ENCODE peak calls at places on chromosomes 4 and X, in eight cellular contexts. J is tibial nerve, N is AG10803, C is lower leg skin, V is epithelial cell of esophagus, F is WTC11, Z is PC-3, M is upper lobe of right lung. R is an unnamed sample.
A peak's percentile ranks its signal among the peaks of the same experiment; 100 is the strongest.

GRCh38 chrX:126064901-126065541 is 101.1 kb downstream of the DCAF12L2 start:
- DNase-seq in J (no peak), C (peak; percentile 76), Z (no peak), F (no peak), V (no peak), M (peak; percentile 26), N (no peak), R (no peak)

GRCh38 chrX:148371251-148371650 is 129.2 kb upstream of the AFF2 start:
- DNase-seq in C (no peak), M (no peak), F (no peak), N (no peak), Z (no peak), V (no peak), J (no peak), R (no peak)

GRCh38 chr4:84379881-84380618 is 119.0 kb downstream of the NKX6-1 start:
- DNase-seq in C (no peak), F (no peak), Z (peak; percentile 81), J (no peak), V (peak; percentile 78), N (peak; percentile 78), M (no peak), R (no peak)

GRCh38 chr4:32140636-32141035 is 1420.5 kb downstream of the PCDH7 start:
- DNase-seq in N (peak; percentile 52), J (no peak), V (peak; percentile 98), C (no peak), Z (peak; percentile 85), M (no peak), F (no peak), R (no peak)

GRCh38 chr4:15149842-15150592 is 147.7 kb downstream of the CPEB2 start:
- DNase-seq in M (peak; percentile 82), J (peak; percentile 51), V (peak; percentile 71), Z (peak; percentile 72), N (peak; percentile 77), C (peak; percentile 91), F (peak; percentile 61), R (no peak)

GRCh38 chrX:48683411-48683982 is at the start of gene WAS:
- DNase-seq in N (no peak), F (no peak), J (no peak), M (peak; percentile 64), Z (no peak), V (no peak), C (no peak), R (no peak)

GRCh38 chrX:23799469-23800065 is 16.6 kb downstream of the SAT1 start:
- DNase-seq in Z (no peak), C (no peak), J (no peak), N (peak; percentile 24), F (no peak), M (no peak), V (no peak), R (no peak)

GRCh38 chrX:145825896-145826295 is 8.3 kb downstream of the SLITRK2 start:
- DNase-seq in M (no peak), N (no peak), J (no peak), C (no peak), F (no peak), V (peak; percentile 10), Z (peak; percentile 31), R (no peak)

GRCh38 chrX:80184854-80185253 is 170.3 kb downstream of the TBX22 start:
- DNase-seq in J (no peak), F (no peak), M (no peak), V (no peak), C (no peak), Z (no peak), N (no peak), R (no peak)

GRCh38 chr4:182576609-182577289 is 333.5 kb downstream of the TENM3 start:
- DNase-seq in M (no peak), V (no peak), Z (no peak), N (no peak), C (no peak), J (no peak), F (no peak), R (no peak)

GRCh38 chrX:56429581-56429980 is 133.8 kb upstream of the UBQLN2 start:
- DNase-seq in C (no peak), V (no peak), J (no peak), M (no peak), F (peak; percentile 20), Z (no peak), N (no peak), R (no peak)

GRCh38 chr4:144584428-144584827 is 61.5 kb upstream of the HHIP start:
- DNase-seq in Z (no peak), F (no peak), C (no peak), J (no peak), V (no peak), M (no peak), N (no peak), R (no peak)
- TF ChIP-seq CTCF in Z (no peak), F (no peak), C (no peak), J (no peak), V (no peak), M (no peak), N (no peak), R (no peak)

DNA sequence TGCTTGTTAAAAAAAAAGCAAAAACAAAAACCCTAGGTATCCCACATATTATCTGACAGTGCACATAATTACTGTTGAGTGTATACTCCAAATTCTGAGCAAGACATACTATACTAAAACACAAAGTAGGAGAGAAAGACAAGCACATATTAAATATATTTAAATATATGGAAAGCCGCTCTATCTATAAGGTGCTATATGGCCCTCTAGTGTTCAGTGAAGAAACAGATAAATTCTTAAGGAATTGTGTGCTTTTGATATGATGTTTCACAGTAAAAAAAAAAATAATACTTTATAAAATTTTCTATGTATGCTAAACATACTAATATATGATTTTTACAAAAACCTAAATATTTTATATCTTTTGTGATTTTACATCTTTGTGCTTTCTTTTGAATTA is 137.8 kb downstream of the FBXW7 start:
- DNase-seq in Z (peak; percentile 48), C (no peak), J (no peak), V (peak; percentile 31), M (no peak), N (no peak), F (no peak), R (no peak)
- TF ChIP-seq CTCF in Z (peak; percentile 50), C (no peak), J (peak; percentile 11), V (peak; percentile 32), M (peak; percentile 28), N (peak; percentile 48), F (no peak), R (peak; percentile 64)

DNA sequence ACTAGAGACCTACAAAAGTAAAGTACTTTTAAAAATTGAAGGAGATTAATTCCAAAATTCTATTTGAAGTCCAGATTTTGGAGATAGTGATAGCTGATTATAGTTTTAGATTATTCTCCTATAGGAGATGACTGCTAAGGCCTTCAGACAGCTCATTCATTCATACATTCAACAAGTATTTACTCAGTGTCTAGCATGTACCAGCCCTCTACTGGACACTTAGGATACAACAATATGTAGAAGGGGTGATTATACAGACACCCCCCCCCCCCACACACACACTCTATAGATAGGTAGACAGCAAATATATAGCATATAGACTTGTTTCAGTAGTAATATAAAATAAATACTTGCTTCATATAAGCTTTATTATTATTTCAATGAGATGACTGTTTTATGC is 60.4 kb upstream of the TAF9B start:
- DNase-seq in Z (peak; percentile 67), V (peak; percentile 46), C (no peak), F (no peak), N (peak; percentile 1), M (no peak), J (no peak), R (no peak)
- TF ChIP-seq CTCF in Z (peak; percentile 61), V (peak; percentile 13), C (no peak), F (no peak), N (peak; percentile 13), M (peak; percentile 14), J (no peak), R (no peak)

DNA sequence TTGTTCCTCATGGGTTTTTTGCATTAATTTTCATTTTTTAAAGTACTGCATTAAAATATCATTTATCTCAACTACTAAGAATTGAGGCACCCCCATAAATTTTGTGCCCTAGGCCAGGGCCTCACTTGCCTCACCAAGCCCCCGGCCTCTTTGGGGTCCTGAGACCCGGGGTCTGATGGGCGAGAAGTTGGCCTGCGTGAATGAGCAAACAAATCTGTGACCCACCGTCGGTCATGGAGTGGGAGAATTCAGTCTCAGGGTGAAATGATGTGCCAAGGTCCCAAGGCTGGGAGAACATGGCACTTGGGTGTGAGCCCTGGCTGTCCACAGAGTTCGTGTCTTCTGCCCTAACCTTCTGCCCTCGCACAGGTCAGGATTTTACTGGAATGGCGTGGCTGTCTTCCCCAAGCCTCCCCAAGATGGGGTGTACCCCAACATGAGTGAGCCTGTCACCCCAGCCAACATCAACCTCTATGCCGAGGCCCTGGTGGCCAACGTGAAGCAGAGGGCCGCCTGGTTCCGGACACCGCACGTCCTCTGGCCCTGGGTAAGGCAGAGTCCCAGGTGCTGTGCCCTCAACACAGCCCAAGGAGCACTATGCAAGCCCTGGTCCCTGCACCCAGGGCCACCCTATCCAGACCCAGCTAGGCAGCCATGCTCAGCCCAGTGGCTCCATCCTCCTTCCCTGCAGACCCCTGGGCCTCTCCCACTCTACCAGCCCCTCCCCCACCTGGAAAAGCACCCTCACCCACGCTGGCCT is 18.0 kb downstream of the MAN2B2 start:
- DNase-seq in F (no peak), J (no peak), C (no peak), V (no peak), Z (no peak), N (no peak), M (no peak), R (no peak)
- TF ChIP-seq CTCF in F (no peak), J (no peak), C (no peak), V (no peak), Z (no peak), N (no peak), M (no peak), R (no peak)

GRCh38 chrX:109472939-109473713 is 8.8 kb downstream of the GUCY2F start:
- DNase-seq in N (peak; percentile 5), C (no peak), V (peak; percentile 66), F (peak; percentile 50), J (no peak), Z (peak; percentile 28), M (no peak), R (no peak)

DNA sequence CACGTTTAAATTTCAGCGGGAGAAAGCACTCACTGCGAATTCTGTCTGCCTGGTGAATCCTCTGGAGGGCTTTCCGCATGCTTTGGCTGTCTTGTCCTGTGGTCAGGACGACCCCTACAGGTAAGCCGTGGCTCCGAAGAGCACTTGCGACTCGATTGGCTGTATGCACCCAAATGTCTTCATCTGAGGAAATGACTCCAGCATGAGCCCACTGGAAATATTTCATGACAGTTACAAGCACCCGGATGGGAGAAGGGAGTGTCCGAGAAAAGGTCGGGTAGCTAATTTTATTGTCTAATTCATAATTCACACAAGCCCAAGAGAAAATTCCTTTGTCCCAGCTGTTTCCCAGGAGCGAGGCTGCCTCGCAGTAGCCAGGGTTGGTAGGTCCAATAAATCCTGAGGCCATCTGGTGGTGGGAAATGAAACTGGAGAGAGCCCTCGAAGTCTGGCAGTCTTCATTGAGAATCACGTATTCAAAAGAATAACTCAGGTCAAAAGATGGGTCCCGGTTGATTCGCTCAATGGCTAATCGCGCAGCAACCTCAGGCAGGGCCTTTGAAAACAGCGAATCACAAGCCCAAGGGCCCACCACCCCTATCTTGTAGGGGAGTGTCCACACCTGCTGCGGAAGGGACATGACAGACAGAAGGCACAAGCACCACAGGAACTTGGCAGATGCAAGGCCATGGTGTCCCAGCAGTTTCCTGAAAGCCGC is 6.6 kb downstream of the GUCY2F start:
- DNase-seq in V (peak; percentile 45), J (peak; percentile 30), M (peak; percentile 48), C (no peak), N (peak; percentile 37), F (peak; percentile 57), Z (peak; percentile 62), R (peak; percentile 27)
- TF ChIP-seq CTCF in V (peak; percentile 58), J (peak; percentile 44), M (peak; percentile 50), C (no peak), N (peak; percentile 52), F (no peak), Z (peak; percentile 70), R (peak; percentile 84)